ENCODE peak calls at places on chromosome 9, in ten cellular contexts. V, R, J, W, N, Y, K, D, O and P are unnamed samples. For H3K4me1, the result is how much of the 10 kb centered on the place peaks cover.

GRCh38 chr9:35923927-35924763 is 14.9 kb downstream of the SPAAR start:
- DNase-seq in V (no peak), R (peak), J (no peak), W (peak), N (no peak), Y (no peak), K (no peak), D (peak), O (no peak), P (no peak)

GRCh38 chr9:36008774-36009300 is 27.9 kb upstream of the RECK start:
- DNase-seq in V (peak), R (peak), J (peak), W (peak), N (peak), Y (peak), K (peak), D (peak), O (peak), P (peak)

GRCh38 chr9:121259498-121259897 is 8.5 kb upstream of the GSN start:
- DNase-seq in V (no peak), R (no peak), J (no peak), W (no peak), N (no peak), Y (no peak), K (no peak), D (no peak), O (no peak), P (no peak)

GRCh38 chr9:6575324-6575758 is 70.2 kb downstream of the GLDC start:
- DNase-seq in V (no peak), R (no peak), J (no peak), W (no peak), N (no peak), Y (no peak), K (no peak), D (no peak), O (no peak), P (no peak)

GRCh38 chr9:79053613-79054012 is 518.2 kb upstream of the TLE4 start:
- DNase-seq in V (no peak), R (no peak), J (no peak), W (no peak), N (no peak), Y (no peak), K (no peak), D (no peak), O (no peak), P (no peak)

GRCh38 chr9:121692606-121693505 is 41.4 kb downstream of the DAB2IP start:
- DNase-seq in V (no peak), R (peak), J (no peak), W (peak), N (peak), Y (no peak), K (peak), D (peak), O (no peak), P (no peak)

GRCh38 chr9:77841739-77842386 is 189.7 kb downstream of the GNAQ start:
- DNase-seq in V (peak), R (no peak), J (no peak), W (peak), N (no peak), Y (no peak), K (no peak), D (no peak), O (no peak), P (no peak)

GRCh38 chr9:77744877-77745435 is 96.8 kb upstream of the GNA14 start:
- DNase-seq in V (no peak), R (no peak), J (no peak), W (no peak), N (no peak), Y (no peak), K (peak), D (no peak), O (no peak), P (no peak)

GRCh38 chr9:18059447-18059846 is 414.5 kb upstream of the ADAMTSL1 start:
- DNase-seq in V (no peak), R (no peak), J (no peak), W (no peak), N (no peak), Y (no peak), K (no peak), D (no peak), O (no peak), P (no peak)

GRCh38 chr9:71036501-71036900 is 84.9 kb downstream of the TRPM3 start:
- DNase-seq in V (no peak), R (no peak), J (peak), W (peak), N (no peak), Y (no peak), K (no peak), D (no peak), O (no peak), P (peak)

GRCh38 chr9:88056876-88057275 is 81.4 kb downstream of the SPATA31C2 start:
- DNase-seq in V (no peak), R (no peak), J (no peak), W (peak), N (no peak), Y (no peak), K (peak), D (peak), O (no peak), P (no peak)

GRCh38 chr9:113535756-113536155 is 72.2 kb downstream of the RGS3 start:
- DNase-seq in V (no peak), R (no peak), J (no peak), W (no peak), N (no peak), Y (no peak), K (no peak), D (no peak), O (no peak), P (no peak)

GRCh38 chr9:138074516-138074915 is 196.9 kb downstream of the CACNA1B start:
- DNase-seq in V (no peak), R (no peak), J (peak), W (no peak), N (no peak), Y (no peak), K (no peak), D (no peak), O (peak), P (no peak)

GRCh38 chr9:22079873-22080341 is 70.8 kb upstream of the CDKN2B start:
- DNase-seq in V (peak), R (no peak), J (no peak), W (peak), N (peak), Y (peak), K (no peak), D (peak), O (no peak), P (no peak)

GRCh38 chr9:74379718-74380117 is 117.4 kb upstream of the RORB start:
- DNase-seq in V (no peak), R (no peak), J (peak), W (no peak), N (no peak), Y (peak), K (peak), D (no peak), O (no peak), P (peak)

GRCh38 chr9:89969156-89969566 is 364.3 kb downstream of the GADD45G start:
- DNase-seq in V (no peak), R (no peak), J (no peak), W (no peak), N (no peak), Y (peak), K (no peak), D (peak), O (no peak), P (no peak)

DNA sequence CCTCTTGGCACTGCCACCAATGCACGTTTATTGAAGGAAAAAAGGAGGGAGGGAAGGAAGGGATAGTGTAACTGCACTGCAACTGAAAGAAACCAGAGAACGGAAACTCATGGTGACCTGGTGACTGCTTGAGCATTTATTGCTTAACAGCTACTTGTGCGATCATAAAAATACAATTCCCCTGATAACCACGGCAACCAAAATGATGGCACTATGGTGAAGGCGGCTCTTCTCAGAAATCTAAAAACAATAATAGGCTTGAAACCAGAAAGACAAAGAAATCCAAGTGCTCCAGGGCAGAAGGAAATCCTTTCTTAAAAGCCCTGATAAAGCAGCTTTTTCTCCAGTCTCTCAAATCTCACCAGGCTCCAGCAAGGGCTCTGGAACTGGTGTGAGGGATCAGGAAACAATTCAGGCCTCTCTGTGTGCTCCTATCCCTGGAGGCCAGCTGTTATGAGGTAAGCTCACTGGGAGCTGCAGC is 1.9 kb downstream of the FBXO10 start:
- DNase-seq in V (no peak), R (no peak), J (no peak), W (peak), N (no peak), Y (no peak), K (peak), D (peak), O (no peak), P (peak)
- H3K4me1 ChIP-seq in V (under half), R (under half), J (under half), W (under half), N (under half), Y (under half), K (under half), D (under half), O (under half), P (under half)

DNA sequence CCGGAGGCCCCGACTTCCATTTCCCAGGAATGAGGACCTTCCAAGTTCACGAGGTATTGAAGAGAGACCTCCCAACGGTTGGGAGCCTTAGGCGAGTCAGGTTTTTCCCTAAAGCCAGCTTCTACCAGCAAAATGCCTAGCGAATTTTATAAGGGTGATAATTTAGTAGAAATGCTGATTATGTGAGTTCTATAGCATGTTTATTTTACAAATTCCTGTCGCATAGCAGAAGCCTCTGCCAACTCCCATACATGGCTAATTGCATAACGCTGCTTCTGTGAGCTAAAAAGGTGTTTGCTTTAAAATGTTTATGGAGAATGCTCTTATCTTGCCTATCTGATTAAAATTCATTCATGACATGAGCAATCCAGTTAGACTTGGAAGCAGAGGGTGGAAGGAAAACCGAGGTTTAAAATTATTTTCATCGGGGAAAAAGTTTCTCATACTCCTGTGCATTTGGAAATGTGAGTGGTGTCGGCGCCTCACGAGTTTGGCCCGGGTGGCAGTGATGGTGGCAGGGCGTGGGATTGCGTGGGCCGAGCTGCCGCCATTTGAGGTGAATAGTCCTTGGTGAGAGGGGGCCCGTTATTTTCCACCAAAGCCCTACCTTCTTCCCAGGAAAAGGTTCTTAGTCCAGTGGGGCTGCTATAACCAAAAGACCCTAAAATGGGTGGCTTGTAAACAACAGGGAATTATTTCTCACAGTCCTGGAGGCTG is 104.4 kb upstream of the FCN2 start:
- DNase-seq in V (no peak), R (no peak), J (no peak), W (peak), N (no peak), Y (no peak), K (no peak), D (peak), O (no peak), P (no peak)
- H3K4me3 ChIP-seq in V (no peak), R (no peak), J (no peak), W (no peak), N (no peak), Y (no peak), K (no peak), D (no peak), O (no peak), P (no peak)

DNA sequence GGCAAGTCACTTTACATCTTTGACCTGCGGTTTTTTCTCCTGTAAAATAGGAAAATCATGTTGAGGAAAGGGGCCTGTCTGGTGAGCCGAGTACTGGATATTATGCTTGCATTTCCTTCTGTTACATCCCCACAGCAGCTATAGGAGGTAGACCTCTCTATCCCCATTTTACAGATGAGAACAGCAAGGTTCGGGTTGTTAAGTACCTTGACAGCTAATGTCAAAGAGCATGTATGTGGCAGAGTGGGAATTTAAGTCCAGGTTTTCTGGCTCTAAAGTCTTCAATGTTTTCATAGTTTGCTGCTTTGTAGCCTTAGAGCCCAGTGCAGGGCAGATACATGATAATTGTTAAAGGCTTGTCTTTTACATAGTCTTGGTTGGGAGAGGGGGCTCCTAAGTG is 2.8 kb downstream of the TMEM268 start:
- DNase-seq in V (no peak), R (no peak), J (no peak), W (no peak), N (no peak), Y (no peak), K (no peak), D (no peak), O (no peak), P (no peak)
- H3K4me1 ChIP-seq in V (under half), R (under half), J (half or more), W (under half), N (under half), Y (under half), K (under half), D (under half), O (under half), P (under half)

DNA sequence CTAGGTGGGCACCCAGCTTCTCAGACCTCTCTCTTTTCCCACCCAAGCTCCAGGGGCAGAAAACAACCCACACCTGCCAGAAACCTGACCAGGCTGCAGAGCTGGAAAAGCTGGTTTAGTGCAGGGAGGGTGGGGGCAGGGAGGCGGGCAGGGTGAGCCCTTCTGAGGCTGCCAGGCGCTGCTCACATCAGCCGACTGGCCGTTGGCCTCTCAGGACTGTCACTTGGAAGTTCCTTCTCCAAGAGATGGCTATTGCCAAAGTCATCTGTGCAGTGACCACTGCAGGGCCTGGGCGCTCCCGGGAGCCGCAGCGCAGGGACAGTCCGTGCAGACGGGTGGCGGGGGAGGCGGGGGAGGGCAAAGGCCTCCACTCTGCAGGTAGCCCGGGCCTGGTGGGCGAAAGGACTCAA is 204.9 kb upstream of the IER5L start:
- DNase-seq in V (no peak), R (peak), J (peak), W (no peak), N (peak), Y (peak), K (peak), D (no peak), O (peak), P (peak)
- H3K4me3 ChIP-seq in V (no peak), R (peak), J (peak), W (peak), N (peak), Y (no peak), K (no peak), D (no peak), O (peak), P (peak)